ENCODE peak calls at places on chromosomes 4 and X, in seven cellular contexts. One of them, this sample, is unnamed.

GRCh38 chrX:56069299-56069941 is 162.7 kb upstream of the KLF8 start:
- DNase-seq in GM12878: no peak
- DNase-seq in SK-N-SH: no peak
- DNase-seq in HepG2: no peak
- DNase-seq in HCT116: no peak
- DNase-seq in K562: no peak
- DNase-seq in H1: no peak
- DNase-seq in this sample: no peak

GRCh38 chr4:19063662-19064061 is 1042.1 kb upstream of the LCORL start:
- DNase-seq in H1: no peak
- DNase-seq in K562: no peak
- DNase-seq in SK-N-SH: no peak
- DNase-seq in GM12878: no peak
- DNase-seq in HepG2: no peak
- DNase-seq in HCT116: no peak
- DNase-seq in this sample: no peak

GRCh38 chrX:10677490-10677889 is 57.1 kb upstream of the MID1 start:
- DNase-seq in SK-N-SH: no peak
- DNase-seq in HCT116: no peak
- DNase-seq in GM12878: no peak
- DNase-seq in K562: no peak
- DNase-seq in HepG2: no peak
- DNase-seq in H1: no peak
- DNase-seq in this sample: no peak

GRCh38 chr4:13920901-13921300 is 293.4 kb upstream of the BOD1L1 start:
- DNase-seq in GM12878: no peak
- DNase-seq in HepG2: peak
- DNase-seq in SK-N-SH: no peak
- DNase-seq in K562: peak
- DNase-seq in H1: peak
- DNase-seq in HCT116: no peak
- DNase-seq in this sample: peak

GRCh38 chr4:27149541-27150212 is 289.0 kb downstream of the STIM2 start:
- DNase-seq in HCT116: no peak
- DNase-seq in H1: no peak
- DNase-seq in GM12878: no peak
- DNase-seq in K562: no peak
- DNase-seq in HepG2: no peak
- DNase-seq in SK-N-SH: no peak
- DNase-seq in this sample: no peak

GRCh38 chr4:26857278-26858034 is 3.2 kb upstream of the STIM2 start:
- DNase-seq in HepG2: peak
- DNase-seq in HCT116: peak
- DNase-seq in GM12878: peak
- DNase-seq in H1: peak
- DNase-seq in K562: peak
- DNase-seq in SK-N-SH: peak
- DNase-seq in this sample: no peak

GRCh38 chrX:108701633-108702032 is 34.7 kb downstream of the IRS4 start:
- DNase-seq in SK-N-SH: no peak
- DNase-seq in HCT116: no peak
- DNase-seq in H1: no peak
- DNase-seq in GM12878: no peak
- DNase-seq in HepG2: no peak
- DNase-seq in K562: no peak
- DNase-seq in this sample: no peak

GRCh38 chrX:110407910-110408545 is 49.4 kb downstream of the RTL9 start:
- DNase-seq in H1: no peak
- DNase-seq in SK-N-SH: peak
- DNase-seq in K562: peak
- DNase-seq in HepG2: peak
- DNase-seq in GM12878: no peak
- DNase-seq in HCT116: peak
- DNase-seq in this sample: peak

GRCh38 chr4:159398236-159398638 is 295.4 kb downstream of the RAPGEF2 start:
- DNase-seq in HepG2: no peak
- DNase-seq in H1: no peak
- DNase-seq in GM12878: no peak
- DNase-seq in K562: no peak
- DNase-seq in HCT116: no peak
- DNase-seq in SK-N-SH: no peak
- DNase-seq in this sample: no peak

GRCh38 chrX:70421618-70422017 is 1.5 kb upstream of the GDPD2 start:
- DNase-seq in K562: no peak
- DNase-seq in HepG2: no peak
- DNase-seq in GM12878: no peak
- DNase-seq in SK-N-SH: no peak
- DNase-seq in H1: no peak
- DNase-seq in HCT116: no peak
- DNase-seq in this sample: no peak

GRCh38 chrX:129779747-129780146 is at the start of gene SASH3:
- DNase-seq in SK-N-SH: no peak
- DNase-seq in H1: no peak
- DNase-seq in K562: no peak
- DNase-seq in HepG2: no peak
- DNase-seq in GM12878: no peak
- DNase-seq in HCT116: no peak
- DNase-seq in this sample: no peak

GRCh38 chrX:77960567-77960966 is 8.9 kb downstream of the PGAM4 start:
- DNase-seq in HCT116: no peak
- DNase-seq in HepG2: no peak
- DNase-seq in K562: no peak
- DNase-seq in GM12878: no peak
- DNase-seq in H1: no peak
- DNase-seq in SK-N-SH: no peak
- DNase-seq in this sample: no peak

GRCh38 chr4:21656832-21657231 is 291.7 kb downstream of the KCNIP4 start:
- DNase-seq in SK-N-SH: no peak
- DNase-seq in HCT116: peak
- DNase-seq in H1: peak
- DNase-seq in GM12878: no peak
- DNase-seq in K562: no peak
- DNase-seq in HepG2: peak
- DNase-seq in this sample: no peak

GRCh38 chr4:10529256-10529890 is 72.1 kb upstream of the ZNF518B start:
- DNase-seq in HCT116: peak
- DNase-seq in GM12878: no peak
- DNase-seq in HepG2: no peak
- DNase-seq in K562: peak
- DNase-seq in SK-N-SH: no peak
- DNase-seq in H1: no peak
- DNase-seq in this sample: no peak

GRCh38 chr4:76458829-76459228 is 23.8 kb downstream of the SHROOM3 start:
- DNase-seq in GM12878: no peak
- DNase-seq in K562: no peak
- DNase-seq in HCT116: no peak
- DNase-seq in H1: no peak
- DNase-seq in SK-N-SH: no peak
- DNase-seq in HepG2: no peak
- DNase-seq in this sample: no peak

DNA sequence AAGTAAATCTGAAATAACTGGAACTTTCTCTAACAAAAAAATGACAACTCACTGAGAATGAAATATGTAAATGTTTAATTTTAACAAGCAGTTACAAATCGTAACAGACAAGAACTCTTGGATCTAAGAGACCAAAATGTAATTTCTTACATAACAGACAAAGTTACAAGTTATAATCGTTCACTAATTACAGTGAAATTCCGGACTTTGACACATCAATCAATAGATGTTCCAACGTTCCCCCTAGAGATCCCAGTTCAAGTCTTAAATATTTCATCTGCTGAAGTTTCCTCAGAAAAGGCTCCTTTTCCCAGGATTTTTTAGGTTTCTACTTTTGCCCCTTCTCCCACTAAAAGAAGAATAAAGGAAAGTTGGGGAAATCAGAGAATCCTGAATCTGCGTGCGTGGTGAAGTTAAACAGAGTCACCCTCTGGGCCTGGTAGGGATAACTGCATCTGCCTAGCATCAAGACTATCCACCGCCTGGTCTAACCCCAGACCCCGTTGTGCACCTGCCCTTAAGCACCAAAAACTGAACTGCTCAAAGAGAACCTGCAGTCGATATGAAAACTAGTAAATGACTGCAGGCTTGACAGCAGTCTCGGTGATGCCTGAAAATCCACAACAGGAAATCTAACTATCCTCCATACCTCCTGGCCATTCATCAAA is 2.3 kb downstream of the IRF2 start:
- DNase-seq in K562: no peak
- DNase-seq in GM12878: no peak
- DNase-seq in HepG2: no peak
- DNase-seq in HCT116: no peak
- DNase-seq in H1: no peak
- DNase-seq in SK-N-SH: peak
- DNase-seq in this sample: no peak
- TF ChIP-seq CTCF in K562: no peak
- TF ChIP-seq CTCF in GM12878: peak
- TF ChIP-seq CTCF in HepG2: no peak
- TF ChIP-seq CTCF in HCT116: no peak
- TF ChIP-seq CTCF in H1: no peak
- TF ChIP-seq CTCF in SK-N-SH: no peak
- TF ChIP-seq CTCF in this sample: no peak

DNA sequence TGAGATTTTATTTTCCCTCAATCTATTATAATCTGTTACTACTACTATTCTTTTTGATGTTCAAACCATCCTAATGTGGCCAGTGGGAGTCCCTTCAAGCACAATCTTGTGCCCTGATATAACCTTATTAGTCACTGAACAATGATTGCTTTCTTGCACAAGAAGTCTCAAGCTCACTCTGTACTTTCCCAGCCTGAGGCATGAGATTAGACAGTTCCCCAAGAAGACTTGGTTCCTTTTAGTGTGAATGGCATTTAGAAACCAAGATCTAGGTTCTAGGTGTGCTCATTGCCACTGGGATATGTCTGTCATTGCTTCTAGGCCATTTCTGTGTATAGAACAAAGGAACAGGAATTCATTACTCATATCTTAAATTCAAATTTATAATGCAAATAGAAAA is 28.0 kb upstream of the RBM41 start:
- DNase-seq in K562: no peak
- DNase-seq in HepG2: no peak
- DNase-seq in GM12878: no peak
- DNase-seq in H1: no peak
- DNase-seq in SK-N-SH: no peak
- DNase-seq in HCT116: no peak
- DNase-seq in this sample: no peak
- TF ChIP-seq SIN3A in K562: no peak
- TF ChIP-seq SIN3A in HepG2: no peak
- TF ChIP-seq SIN3A in GM12878: no peak
- TF ChIP-seq SIN3A in H1: no peak
- TF ChIP-seq SIN3A in SK-N-SH: no peak
- TF ChIP-seq SIN3A in HCT116: no peak
- TF ChIP-seq SIN3A in this sample: no peak

GRCh38 chr4:184343400-184344177 is 125.9 kb upstream of the ENPP6 start:
- DNase-seq in H1: no peak
- DNase-seq in HepG2: peak
- DNase-seq in SK-N-SH: peak
- DNase-seq in GM12878: peak
- DNase-seq in K562: peak
- DNase-seq in HCT116: peak
- DNase-seq in this sample: peak
- H3K27ac ChIP-seq in H1: peak
- H3K27ac ChIP-seq in HepG2: peak
- H3K27ac ChIP-seq in SK-N-SH: peak
- H3K27ac ChIP-seq in GM12878: peak
- H3K27ac ChIP-seq in K562: peak
- H3K27ac ChIP-seq in HCT116: no peak
- H3K27ac ChIP-seq in this sample: peak

GRCh38 chr4:15202481-15202880 is 200.2 kb downstream of the CPEB2 start:
- DNase-seq in H1: no peak
- DNase-seq in GM12878: no peak
- DNase-seq in HCT116: no peak
- DNase-seq in K562: no peak
- DNase-seq in HepG2: no peak
- DNase-seq in SK-N-SH: no peak
- DNase-seq in this sample: no peak
- TF ChIP-seq CTCF in H1: no peak
- TF ChIP-seq CTCF in GM12878: no peak
- TF ChIP-seq CTCF in HCT116: no peak
- TF ChIP-seq CTCF in K562: no peak
- TF ChIP-seq CTCF in HepG2: no peak
- TF ChIP-seq CTCF in SK-N-SH: no peak
- TF ChIP-seq CTCF in this sample: no peak

DNA sequence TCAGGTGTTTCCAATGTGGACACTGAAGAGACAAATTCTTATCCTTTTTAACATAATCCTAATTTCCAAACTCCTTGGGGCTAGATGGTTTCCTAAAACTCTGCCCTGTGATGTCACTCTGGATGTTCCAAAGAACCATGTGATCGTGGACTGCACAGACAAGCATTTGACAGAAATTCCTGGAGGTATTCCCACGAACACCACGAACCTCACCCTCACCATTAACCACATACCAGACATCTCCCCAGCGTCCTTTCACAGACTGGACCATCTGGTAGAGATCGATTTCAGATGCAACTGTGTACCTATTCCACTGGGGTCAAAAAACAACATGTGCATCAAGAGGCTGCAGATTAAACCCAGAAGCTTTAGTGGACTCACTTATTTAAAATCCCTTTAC is 18.6 kb downstream of the TLR7 start:
- DNase-seq in H1: no peak
- DNase-seq in K562: no peak
- DNase-seq in SK-N-SH: no peak
- DNase-seq in GM12878: no peak
- DNase-seq in HCT116: no peak
- DNase-seq in HepG2: no peak
- DNase-seq in this sample: no peak
- TF ChIP-seq SIN3A in H1: no peak
- TF ChIP-seq SIN3A in K562: no peak
- TF ChIP-seq SIN3A in SK-N-SH: no peak
- TF ChIP-seq SIN3A in GM12878: no peak
- TF ChIP-seq SIN3A in HCT116: no peak
- TF ChIP-seq SIN3A in HepG2: no peak
- TF ChIP-seq SIN3A in this sample: no peak

GRCh38 chr4:169131556-169132208 is 121.6 kb upstream of the CBR4 start:
- DNase-seq in HCT116: no peak
- DNase-seq in H1: no peak
- DNase-seq in HepG2: no peak
- DNase-seq in K562: no peak
- DNase-seq in GM12878: no peak
- DNase-seq in SK-N-SH: no peak
- DNase-seq in this sample: no peak

GRCh38 chr4:169132561-169133305 is 122.7 kb upstream of the CBR4 start:
- DNase-seq in SK-N-SH: no peak
- DNase-seq in HepG2: no peak
- DNase-seq in K562: no peak
- DNase-seq in GM12878: no peak
- DNase-seq in H1: no peak
- DNase-seq in HCT116: no peak
- DNase-seq in this sample: no peak

GRCh38 chr4:169135776-169136175 is 125.7 kb upstream of the CBR4 start:
- DNase-seq in H1: no peak
- DNase-seq in HepG2: no peak
- DNase-seq in SK-N-SH: no peak
- DNase-seq in K562: no peak
- DNase-seq in GM12878: no peak
- DNase-seq in HCT116: no peak
- DNase-seq in this sample: no peak

GRCh38 chr4:169136330-169136729 is 126.3 kb upstream of the CBR4 start:
- DNase-seq in K562: no peak
- DNase-seq in H1: no peak
- DNase-seq in GM12878: no peak
- DNase-seq in HCT116: no peak
- DNase-seq in SK-N-SH: no peak
- DNase-seq in HepG2: no peak
- DNase-seq in this sample: no peak

GRCh38 chr4:169133932-169134331 is 123.9 kb upstream of the CBR4 start:
- DNase-seq in GM12878: no peak
- DNase-seq in HepG2: peak
- DNase-seq in H1: no peak
- DNase-seq in HCT116: no peak
- DNase-seq in SK-N-SH: no peak
- DNase-seq in K562: no peak
- DNase-seq in this sample: no peak
- H3K27ac ChIP-seq in GM12878: no peak
- H3K27ac ChIP-seq in HepG2: no peak
- H3K27ac ChIP-seq in H1: no peak
- H3K27ac ChIP-seq in HCT116: no peak
- H3K27ac ChIP-seq in SK-N-SH: peak
- H3K27ac ChIP-seq in K562: no peak
- H3K27ac ChIP-seq in this sample: no peak

This sample was measured in Panc1.